ENCODE peak calls at places on chromosome 4, in six cellular contexts. L, G, W, A, Q and K are unnamed samples.

GRCh38 chr4:57131849-57132745 is 21.9 kb upstream of the IGFBP7 start:
- DNase-seq in L (peak), G (peak), W (no peak), A (no peak), Q (no peak), K (no peak)

GRCh38 chr4:118889313-118889694 is 650 bp downstream of the SYNPO2 start:
- DNase-seq in L (no peak), G (no peak), W (no peak), A (no peak), Q (no peak), K (peak)

GRCh38 chr4:108117473-108118182 is 51.1 kb downstream of the LEF1 start:
- DNase-seq in L (peak), G (no peak), W (no peak), A (no peak), Q (no peak), K (no peak)

GRCh38 chr4:110172972-110173371 is 25.4 kb downstream of the ELOVL6 start:
- DNase-seq in L (peak), G (peak), W (peak), A (no peak), Q (no peak), K (no peak)

GRCh38 chr4:88584471-88584900 is 7.8 kb upstream of the HERC3 start:
- DNase-seq in L (no peak), G (no peak), W (no peak), A (no peak), Q (no peak), K (no peak)

GRCh38 chr4:184583738-184584502 is 65.3 kb downstream of the CASP3 start:
- DNase-seq in L (no peak), G (no peak), W (no peak), A (no peak), Q (no peak), K (no peak)

GRCh38 chr4:10655968-10656367 is 28.6 kb downstream of the CLNK start:
- DNase-seq in L (peak), G (no peak), W (no peak), A (peak), Q (no peak), K (peak)

GRCh38 chr4:82708982-82709381 is 89.6 kb downstream of the SCD5 start:
- DNase-seq in L (no peak), G (no peak), W (no peak), A (no peak), Q (no peak), K (no peak)

GRCh38 chr4:110533940-110534339 is 58.0 kb downstream of the ENPEP start:
- DNase-seq in L (peak), G (peak), W (no peak), A (peak), Q (no peak), K (peak)

GRCh38 chr4:71147261-71147660 is 153.8 kb downstream of the DCK start:
- DNase-seq in L (peak), G (no peak), W (no peak), A (peak), Q (no peak), K (no peak)

GRCh38 chr4:62209757-62210156 is 1009.6 kb downstream of the ADGRL3 start:
- DNase-seq in L (no peak), G (no peak), W (no peak), A (no peak), Q (no peak), K (no peak)

GRCh38 chr4:94277539-94277938 is 65.1 kb downstream of the HPGDS start:
- DNase-seq in L (no peak), G (no peak), W (no peak), A (no peak), Q (no peak), K (no peak)

GRCh38 chr4:101135371-101136010 is 211.8 kb downstream of the PPP3CA start:
- DNase-seq in L (no peak), G (no peak), W (no peak), A (no peak), Q (no peak), K (no peak)

GRCh38 chr4:44684648-44685047 is 6.4 kb downstream of the GUF1 start:
- DNase-seq in L (no peak), G (no peak), W (no peak), A (no peak), Q (no peak), K (no peak)

GRCh38 chr4:114287079-114287696 is 307.7 kb upstream of the ARSJ start:
- DNase-seq in L (no peak), G (peak), W (peak), A (no peak), Q (no peak), K (no peak)

GRCh38 chr4:104449537-104449936 is 45.2 kb downstream of the CXXC4 start:
- DNase-seq in L (peak), G (no peak), W (no peak), A (no peak), Q (no peak), K (no peak)

GRCh38 chr4:108139089-108139488 is 29.6 kb downstream of the LEF1 start:
- DNase-seq in L (no peak), G (no peak), W (no peak), A (no peak), Q (no peak), K (no peak)

GRCh38 chr4:154740462-154740861 is 3.3 kb upstream of the LRAT start:
- DNase-seq in L (no peak), G (peak), W (no peak), A (no peak), Q (no peak), K (no peak)

GRCh38 chr4:142363686-142364085 is 482.4 kb downstream of the INPP4B start:
- DNase-seq in L (no peak), G (no peak), W (no peak), A (no peak), Q (no peak), K (no peak)

GRCh38 chr4:139265654-139266053 is 14.4 kb downstream of the MGARP start:
- DNase-seq in L (no peak), G (no peak), W (no peak), A (no peak), Q (no peak), K (no peak)

GRCh38 chr4:120293341-120293740 is 226.7 kb upstream of the MAD2L1 start:
- DNase-seq in L (no peak), G (no peak), W (no peak), A (peak), Q (no peak), K (peak)

GRCh38 chr4:147103403-147103946 is 157.8 kb upstream of the TTC29 start:
- DNase-seq in L (peak), G (peak), W (no peak), A (peak), Q (no peak), K (peak)
- TF ChIP-seq CTCF in L (no peak), G (no peak), W (no peak), A (no peak), Q (no peak), K (no peak)

DNA sequence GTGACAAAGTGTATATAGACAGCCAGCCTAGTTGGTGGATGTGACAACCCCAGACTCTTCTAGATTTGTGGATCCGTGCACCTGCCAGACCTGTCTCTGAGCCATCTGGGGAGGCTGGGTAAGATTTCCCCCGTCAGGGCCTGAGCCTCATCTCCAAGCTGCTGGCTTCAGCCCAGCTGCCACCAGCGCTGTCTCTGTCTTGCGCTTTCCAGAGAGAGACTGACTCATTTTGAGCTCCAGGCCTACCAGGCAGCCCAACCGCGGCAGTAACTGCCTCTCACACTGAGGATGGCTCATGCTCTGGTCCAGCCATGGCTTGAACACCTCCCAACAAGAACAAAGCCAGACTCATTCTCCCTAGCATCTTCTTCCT is 26.4 kb downstream of the NOP14 start:
- DNase-seq in L (peak), G (peak), W (no peak), A (peak), Q (peak), K (peak)
- H3K4me3 ChIP-seq in L (peak), G (no peak), W (no peak), A (no peak), Q (no peak), K (no peak)

DNA sequence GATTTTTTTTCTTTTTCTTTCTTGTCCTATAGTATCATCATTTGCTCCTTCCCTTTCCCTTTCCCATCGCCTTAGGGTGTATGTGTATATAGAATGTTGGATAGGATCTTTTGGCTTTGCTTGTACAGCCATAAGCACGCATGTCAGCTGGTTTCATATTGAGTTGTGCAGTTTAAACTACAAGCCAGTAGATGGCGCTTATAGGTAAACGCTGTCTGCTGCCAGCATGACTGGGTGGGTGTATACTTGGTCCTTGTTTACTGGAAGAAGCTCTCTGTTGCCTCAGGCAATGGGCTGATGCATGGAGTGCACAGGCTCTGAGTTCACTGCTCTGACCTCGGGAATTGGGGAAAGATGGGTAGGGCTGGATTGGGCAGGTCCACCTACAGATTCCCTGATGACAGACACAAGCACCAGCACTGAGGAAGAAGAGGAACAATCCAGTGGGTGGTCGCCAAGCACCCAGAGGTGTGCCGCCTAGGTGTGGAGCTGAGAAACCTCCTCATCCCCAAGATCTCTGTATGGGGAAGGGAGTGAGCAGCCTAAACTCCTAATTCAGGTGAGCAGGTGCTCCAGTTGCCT is 831.5 kb downstream of the STIM2 start:
- DNase-seq in L (peak), G (peak), W (no peak), A (peak), Q (peak), K (peak)
- TF ChIP-seq CTCF in L (peak), G (peak), W (no peak), A (peak), Q (peak), K (peak)

GRCh38 chr4:81095411-81095810 is 64.9 kb downstream of the BMP3 start:
- DNase-seq in L (no peak), G (no peak), W (no peak), A (no peak), Q (no peak), K (no peak)
- H3K4me3 ChIP-seq in L (no peak), G (no peak), W (no peak), A (no peak), Q (no peak), K (no peak)

DNA sequence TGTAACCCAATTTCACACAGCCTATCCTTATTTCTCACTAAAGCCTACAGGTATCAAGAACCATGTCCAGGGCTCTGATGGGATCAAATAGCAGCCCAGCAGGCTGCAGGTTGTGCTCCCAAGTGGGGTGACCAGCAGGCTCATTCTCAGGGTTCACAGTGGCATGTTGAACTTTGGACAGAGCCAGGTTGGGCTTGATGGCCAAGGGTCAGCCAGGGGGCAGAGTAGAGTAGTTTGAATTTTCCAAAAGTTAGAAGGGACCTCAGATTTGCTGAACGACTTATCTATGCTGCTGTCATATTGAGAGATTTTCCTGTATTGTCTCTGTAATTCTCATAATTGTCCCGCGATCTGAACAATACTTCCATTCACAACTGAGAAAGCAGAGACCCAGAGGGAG is 310.8 kb upstream of the BOD1L1 start:
- DNase-seq in L (no peak), G (no peak), W (no peak), A (no peak), Q (no peak), K (no peak)
- TF ChIP-seq CTCF in L (no peak), G (no peak), W (no peak), A (no peak), Q (no peak), K (no peak)

GRCh38 chr4:86452323-86452995 is 92.6 kb upstream of the MAPK10 start:
- DNase-seq in L (no peak), G (no peak), W (no peak), A (peak), Q (no peak), K (peak)

GRCh38 chr4:86450189-86450588 is 90.3 kb upstream of the MAPK10 start:
- DNase-seq in L (no peak), G (no peak), W (no peak), A (no peak), Q (no peak), K (no peak)

GRCh38 chr4:86451560-86452322 is 91.9 kb upstream of the MAPK10 start:
- DNase-seq in L (peak), G (no peak), W (no peak), A (peak), Q (no peak), K (peak)

GRCh38 chr4:86450861-86451260 is 91.0 kb upstream of the MAPK10 start:
- DNase-seq in L (no peak), G (no peak), W (no peak), A (no peak), Q (no peak), K (no peak)

DNA sequence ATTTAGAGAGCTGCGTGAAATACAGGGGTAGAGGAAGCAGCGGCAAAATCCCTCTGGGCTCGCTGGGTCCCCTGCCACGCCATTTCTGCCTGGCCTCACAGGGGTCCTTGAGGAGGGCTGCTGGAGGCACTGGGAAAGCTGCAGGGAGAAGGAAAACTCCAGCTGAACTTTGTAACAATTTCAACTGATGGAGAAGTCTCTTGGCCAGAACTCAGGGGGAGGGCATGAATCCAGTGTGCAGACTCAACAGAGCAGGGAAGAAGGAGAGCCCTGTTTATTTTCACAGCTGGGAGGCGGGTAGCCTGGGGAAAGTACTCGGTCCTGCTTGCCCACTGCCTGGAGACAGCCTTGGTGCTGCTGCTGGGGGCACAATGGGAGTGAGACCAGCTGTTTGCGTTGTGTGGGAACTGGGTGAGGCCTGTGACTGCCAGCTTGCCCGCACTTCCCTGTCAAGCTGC is 93.2 kb upstream of the MAPK10 start:
- DNase-seq in L (peak), G (peak), W (no peak), A (peak), Q (no peak), K (peak)
- H3K4me3 ChIP-seq in L (no peak), G (no peak), W (peak), A (peak), Q (no peak), K (peak)